ENCODE peak calls at places on chromosomes 3 and 15, in five cellular contexts. Z is mesothelial cell of epicardium, Q is psoas muscle, V is fibroblast of lung, D is dorsolateral prefrontal cortex. C is an unnamed sample.

GRCh38 chr3:122661633-122662032 is 19.0 kb upstream of the PARP14 start:
- DNase-seq in Q (no peak), V (no peak), Z (no peak), D (no peak), C (no peak)

GRCh38 chr3:48756640-48757039 is 39.6 kb upstream of the IP6K2 start:
- DNase-seq in Q (no peak), V (peak), D (no peak), Z (no peak), C (no peak)

GRCh38 chr3:14962762-14963161 is 15.4 kb downstream of the NR2C2 start:
- DNase-seq in D (no peak), V (peak), Z (no peak), Q (no peak), C (no peak)

GRCh38 chr15:80856809-80857377 is 77.7 kb downstream of the CEMIP start:
- DNase-seq in Q (peak), Z (no peak), V (peak), D (no peak), C (no peak)

GRCh38 chr3:132445812-132446211 is 28.5 kb downstream of the DNAJC13 start:
- DNase-seq in Z (no peak), D (no peak), Q (no peak), V (peak), C (no peak)

GRCh38 chr3:30655187-30655812 is 48.9 kb downstream of the TGFBR2 start:
- DNase-seq in V (peak), Z (no peak), D (no peak), Q (no peak), C (no peak)

GRCh38 chr15:75031773-75032302 is 8.4 kb downstream of the PPCDC start:
- DNase-seq in Q (no peak), V (no peak), D (no peak), Z (no peak), C (no peak)

GRCh38 chr15:90174140-90174891 is 26.8 kb upstream of the SEMA4B start:
- DNase-seq in V (peak), Z (no peak), Q (peak), D (peak), C (no peak)

GRCh38 chr3:66000506-66000905 is 38.2 kb downstream of the MAGI1 start:
- DNase-seq in Z (no peak), V (no peak), D (no peak), Q (no peak), C (no peak)

GRCh38 chr15:64044315-64045105 is 1.8 kb downstream of the DAPK2 start:
- DNase-seq in Q (no peak), D (no peak), Z (no peak), V (no peak), C (no peak)

GRCh38 chr15:75809986-75810750 is 33.1 kb upstream of the UBE2Q2 start:
- DNase-seq in V (peak), Q (no peak), Z (no peak), D (no peak), C (no peak)

GRCh38 chr3:189272500-189273119 is 100.8 kb downstream of the TPRG1 start:
- DNase-seq in Z (no peak), V (no peak), D (no peak), Q (no peak), C (no peak)

GRCh38 chr15:60179786-60180391 is 175.8 kb downstream of the FOXB1 start:
- DNase-seq in V (peak), Z (no peak), D (no peak), Q (no peak), C (no peak)

GRCh38 chr3:55434789-55435188 is 52.3 kb downstream of the WNT5A start:
- DNase-seq in V (no peak), Z (no peak), D (no peak), Q (no peak), C (no peak)

GRCh38 chr15:63521405-63522142 is 17.2 kb downstream of the USP3 start:
- DNase-seq in D (no peak), Q (no peak), V (peak), Z (no peak), C (no peak)

GRCh38 chr3:40309925-40310635 is 573 bp downstream of the EIF1B start:
- DNase-seq in Q (peak), V (peak), D (peak), Z (peak), C (peak)

GRCh38 chr15:50257924-50258323 is 7.6 kb downstream of the HDC start:
- DNase-seq in D (no peak), Z (no peak), V (peak), Q (no peak), C (no peak)

DNA sequence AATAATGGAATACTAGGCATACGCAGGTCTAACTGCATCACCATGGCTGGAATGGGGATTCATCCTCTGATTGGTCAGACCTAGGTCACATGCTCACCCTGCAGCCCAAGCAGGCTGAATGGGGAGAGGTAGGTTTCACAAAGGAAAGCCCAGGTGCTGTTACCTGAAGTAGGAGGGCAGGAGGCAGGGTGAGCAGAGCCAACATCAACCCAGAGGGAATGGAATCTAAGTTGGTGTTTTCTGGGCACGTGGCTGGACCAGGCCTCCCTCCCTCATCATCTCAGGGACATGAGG is 6.7 kb upstream of the H1-8 start:
- DNase-seq in Q (no peak), V (no peak), D (no peak), Z (no peak), C (no peak)
- TF ChIP-seq CTCF in Q (no peak), V (no peak), D (no peak), Z (no peak), C (no peak)

GRCh38 chr3:27720029-27720518 is 2.0 kb downstream of the EOMES start:
- DNase-seq in Z (no peak), V (no peak), D (no peak), Q (no peak), C (no peak)

GRCh38 chr3:27719306-27720003 is 2.7 kb downstream of the EOMES start:
- DNase-seq in V (no peak), D (no peak), Z (no peak), Q (no peak), C (no peak)

GRCh38 chr3:27722957-27723802 is 1.1 kb upstream of the EOMES start:
- DNase-seq in V (no peak), Z (no peak), D (no peak), Q (no peak), C (no peak)

GRCh38 chr3:27721717-27722564 is at the start of gene EOMES:
- DNase-seq in V (peak), Z (peak), D (no peak), Q (peak), C (no peak)

GRCh38 chr3:27720899-27721716 is 1.0 kb downstream of the EOMES start:
- DNase-seq in Q (no peak), D (no peak), Z (no peak), V (no peak), C (no peak)
- TF ChIP-seq CTCF in Q (no peak), D (no peak), Z (no peak), V (peak), C (no peak)

DNA sequence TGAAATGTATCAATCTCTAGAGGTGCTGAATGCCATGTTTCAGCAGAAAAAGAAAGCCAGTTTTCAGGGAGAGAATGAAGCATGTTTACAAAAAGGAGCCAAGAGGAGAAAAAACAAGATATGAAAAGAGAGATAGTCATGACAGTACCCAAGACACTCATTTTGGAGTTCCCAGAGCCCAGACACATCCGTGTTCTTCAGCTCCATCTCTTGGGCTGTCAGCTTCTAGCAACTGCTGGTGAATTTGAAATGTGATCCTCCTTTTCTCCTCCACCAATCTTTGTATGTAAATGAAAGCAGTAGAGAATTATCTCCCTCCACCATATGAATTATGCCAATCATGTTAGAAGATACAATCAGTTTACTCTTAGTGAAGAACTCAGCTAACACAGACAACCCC is 93.0 kb upstream of the SLC25A36 start:
- DNase-seq in Q (no peak), V (no peak), D (no peak), Z (no peak), C (no peak)
- TF ChIP-seq CTCF in Q (no peak), V (no peak), D (no peak), Z (no peak), C (no peak)

DNA sequence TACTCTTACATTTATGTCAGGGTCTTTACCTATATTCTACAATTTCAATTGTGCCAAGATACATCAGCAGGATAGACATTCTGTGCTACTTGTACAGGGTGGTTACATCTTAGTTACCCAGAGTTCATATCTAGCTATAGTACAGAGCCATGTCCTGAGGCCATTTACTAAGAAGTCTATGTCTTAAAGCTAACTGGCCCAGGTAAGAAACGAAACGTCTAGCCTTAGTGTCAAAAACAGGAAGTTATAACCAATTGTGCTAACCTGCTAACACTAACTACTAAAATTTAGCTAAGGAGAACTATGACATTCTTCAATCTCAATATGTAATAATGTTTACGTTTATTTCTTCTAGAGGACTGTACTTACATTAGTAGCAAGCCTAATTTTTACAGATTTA is 717.2 kb upstream of the UBE2E2 start:
- DNase-seq in D (no peak), V (no peak), Q (no peak), Z (no peak), C (no peak)
- TF ChIP-seq CTCF in D (no peak), V (no peak), Q (no peak), Z (no peak), C (no peak)

GRCh38 chr3:54146383-54147239 is 24.3 kb downstream of the CACNA2D3 start:
- DNase-seq in D (peak), V (peak), Q (peak), Z (peak), C (peak)
- TF ChIP-seq CTCF in D (peak), V (peak), Q (peak), Z (peak), C (peak)

GRCh38 chr3:156983559-156983958 is 157.4 kb downstream of the LEKR1 start:
- DNase-seq in V (no peak), Q (no peak), Z (no peak), D (no peak), C (no peak)
- TF ChIP-seq CTCF in V (no peak), Q (no peak), Z (no peak), D (no peak), C (peak)

DNA sequence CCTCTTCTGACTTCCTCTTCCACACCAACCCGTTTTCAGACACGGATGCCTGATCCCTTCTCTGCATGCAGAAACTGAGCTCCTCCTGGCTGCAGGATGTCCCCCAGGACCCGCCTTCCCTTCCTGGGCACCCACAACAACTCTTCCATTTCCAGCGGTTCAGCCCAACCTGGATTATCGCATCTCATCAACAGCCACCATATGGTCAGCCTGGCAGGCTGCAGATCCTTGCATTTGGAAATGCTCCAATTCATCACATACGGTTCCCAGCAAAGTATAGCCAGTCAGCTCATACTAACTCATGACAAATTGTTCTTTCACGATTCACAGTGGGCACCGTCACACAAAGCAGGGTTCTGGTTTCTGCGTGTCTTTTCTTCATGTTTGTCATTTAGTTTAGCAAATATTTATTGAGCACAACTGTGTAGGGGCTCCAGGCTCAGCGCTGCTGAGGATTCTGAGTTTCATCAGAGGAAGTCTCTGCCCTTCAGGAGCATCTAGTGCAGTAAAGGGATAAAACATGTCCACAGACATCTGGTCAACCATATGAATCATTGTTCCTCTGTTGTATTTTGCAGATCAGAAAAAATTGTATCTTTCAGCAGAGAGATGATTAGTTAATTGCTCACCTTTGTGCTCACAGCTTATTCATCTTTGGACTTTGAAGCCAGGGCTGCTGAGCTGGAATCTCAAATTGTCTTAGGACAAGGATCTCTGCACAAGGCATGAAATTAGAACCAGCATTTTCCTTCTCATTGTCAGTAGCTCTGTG is 125.0 kb downstream of the GABRG3 start:
- DNase-seq in Z (no peak), Q (no peak), D (no peak), V (peak), C (no peak)
- TF ChIP-seq CTCF in Z (no peak), Q (no peak), D (no peak), V (no peak), C (no peak)

C was measured in progenitor cell of endocrine pancreas.